ENCODE peak calls at places on chromosomes 16 and 17, in nine cellular contexts. L is HCT116, M is K562, X is IMR-90, B is transverse colon, T is adrenal gland, Q is tibial nerve, P is prostate gland, G is uterus. V is an unnamed sample.
A peak's percentile ranks its signal among the peaks of the same experiment; 100 is the strongest.

GRCh38 chr16:391885-392335 is 5.1 kb upstream of the NME4 start:
- DNase-seq in M (peak; percentile 73), P (no peak), X (peak; percentile 83), G (peak; percentile 58), Q (no peak), T (peak; percentile 68), L (no peak), B (peak; percentile 65), V (peak; percentile 88)

GRCh38 chr16:74862743-74863244 is 88.2 kb upstream of the FA2H start:
- DNase-seq in M (peak; percentile 64), P (peak; percentile 7), T (no peak), B (no peak), X (peak; percentile 47), Q (no peak), L (peak; percentile 46), G (no peak), V (no peak)

GRCh38 chr17:44083250-44083849 is 12.8 kb downstream of the G6PC3 start:
- DNase-seq in T (no peak), B (no peak), M (peak; percentile 44), X (no peak), L (peak; percentile 57), Q (no peak), P (no peak), G (no peak), V (no peak)

GRCh38 chr17:50693041-50693682 is 14.6 kb downstream of the ANKRD40 start:
- DNase-seq in P (no peak), G (no peak), T (no peak), Q (no peak), L (no peak), B (no peak), X (peak; percentile 70), M (no peak), V (no peak)

GRCh38 chr16:14300631-14301149 is 229.6 kb downstream of the MRTFB start:
- DNase-seq in L (peak; percentile 71), P (peak; percentile 74), Q (peak; percentile 68), X (peak; percentile 85), M (peak; percentile 64), G (peak; percentile 63), T (peak; percentile 85), B (peak; percentile 69), V (peak; percentile 79)

GRCh38 chr16:12539185-12539929 is 264.3 kb downstream of the CPPED1 start:
- DNase-seq in M (no peak), L (no peak), X (peak; percentile 80), P (no peak), G (no peak), Q (no peak), B (peak; percentile 17), T (no peak), V (no peak)

GRCh38 chr17:10294162-10294561 is 78.6 kb downstream of the MYH13 start:
- DNase-seq in T (no peak), B (no peak), M (no peak), L (no peak), X (no peak), G (no peak), Q (no peak), P (no peak), V (no peak)

GRCh38 chr16:86611517-86611840 is 33.1 kb downstream of the FOXL1 start:
- DNase-seq in B (no peak), L (no peak), G (peak; percentile 36), X (peak; percentile 90), T (peak; percentile 28), P (no peak), Q (no peak), M (no peak), V (no peak)

GRCh38 chr17:5786510-5786875 is 202.2 kb upstream of the NLRP1 start:
- DNase-seq in L (no peak), G (no peak), T (no peak), X (no peak), Q (no peak), P (no peak), M (no peak), B (no peak), V (no peak)

GRCh38 chr17:5785867-5786509 is 201.7 kb upstream of the NLRP1 start:
- DNase-seq in G (no peak), X (peak; percentile 91), T (no peak), M (no peak), L (no peak), B (no peak), P (no peak), Q (no peak), V (no peak)

GRCh38 chr17:5788266-5788900 is 204.1 kb upstream of the NLRP1 start:
- DNase-seq in T (no peak), X (peak; percentile 75), B (no peak), M (no peak), G (no peak), P (no peak), Q (no peak), L (no peak), V (no peak)

GRCh38 chr17:5793157-5793556 is 208.8 kb upstream of the NLRP1 start:
- DNase-seq in G (no peak), P (no peak), M (no peak), L (no peak), X (no peak), Q (no peak), T (no peak), B (no peak), V (no peak)

DNA sequence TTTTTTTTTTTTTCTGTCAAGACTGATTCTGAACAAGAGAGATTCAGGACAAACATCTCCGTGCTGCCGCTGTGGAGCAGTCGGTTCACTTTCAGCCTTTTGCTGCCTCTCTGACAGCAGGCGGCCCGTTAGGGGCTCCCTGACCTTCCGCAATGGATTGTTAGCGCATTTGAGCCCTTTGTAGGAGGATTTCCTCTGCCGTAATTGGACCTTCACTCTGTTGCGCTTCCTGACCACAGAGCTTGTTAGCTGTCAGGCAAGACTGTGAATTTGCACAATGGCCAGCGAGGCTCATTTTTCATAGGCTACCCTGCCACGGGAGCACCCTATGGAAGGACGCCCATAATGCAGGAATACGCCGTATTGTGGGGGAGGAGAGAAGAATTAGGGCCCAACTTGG is 205.1 kb upstream of the NLRP1 start:
- DNase-seq in Q (no peak), P (no peak), L (no peak), G (no peak), M (no peak), T (no peak), X (no peak), B (no peak), V (no peak)
- TF ChIP-seq CTCF in Q (no peak), P (no peak), L (no peak), G (no peak), M (no peak), T (no peak), X (no peak), B (no peak), V (no peak)

GRCh38 chr17:83107656-83108048 is 28.2 kb downstream of the METRNL start:
- DNase-seq in L (no peak), M (no peak), G (no peak), Q (no peak), P (no peak), T (no peak), X (no peak), B (no peak), V (no peak)

GRCh38 chr17:83108709-83109108 is 29.3 kb downstream of the METRNL start:
- DNase-seq in B (no peak), P (no peak), T (no peak), Q (no peak), X (no peak), G (no peak), M (no peak), L (no peak), V (no peak)

GRCh38 chr17:83110755-83111154 is 31.3 kb downstream of the METRNL start:
- DNase-seq in M (no peak), B (no peak), Q (no peak), X (peak; percentile 46), T (no peak), G (no peak), P (no peak), L (no peak), V (no peak)

GRCh38 chr17:83109793-83110645 is 30.6 kb downstream of the METRNL start:
- DNase-seq in P (peak; percentile 89), G (peak; percentile 74), B (peak; percentile 87), X (peak; percentile 97), L (peak; percentile 76), M (no peak), Q (peak; percentile 93), T (peak; percentile 88), V (no peak)

DNA sequence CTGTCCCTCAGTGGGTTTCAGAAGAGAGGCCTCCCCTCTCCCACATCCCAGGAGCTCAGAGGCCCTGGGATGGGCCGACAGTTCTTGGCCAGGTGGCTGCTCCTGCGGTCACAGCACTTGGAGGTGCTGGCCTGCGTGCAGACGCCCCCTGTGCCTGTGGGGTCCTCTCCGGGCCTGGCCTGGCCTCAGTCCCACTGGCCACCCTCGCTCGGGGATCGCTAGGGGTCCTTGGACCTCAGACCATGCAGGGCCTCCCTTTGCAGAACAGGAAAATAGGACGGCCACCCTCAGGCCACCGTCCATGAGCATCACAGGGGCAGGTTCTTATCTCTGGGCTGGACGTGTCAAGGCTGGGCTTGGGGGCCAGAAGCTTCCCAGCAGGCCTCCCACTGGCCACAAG is 30.0 kb downstream of the METRNL start:
- DNase-seq in L (no peak), P (no peak), Q (no peak), X (no peak), G (no peak), M (no peak), T (no peak), B (no peak), V (no peak)
- H3K4me1 ChIP-seq in L (peaks cover 13% of the 10 kb centered on the region), P (peaks cover 5% of the 10 kb centered on the region), Q (peaks cover 31% of the 10 kb centered on the region), X (peaks cover 27% of the 10 kb centered on the region), G (peaks cover 12% of the 10 kb centered on the region), M (peaks cover 9% of the 10 kb centered on the region), T (no peaks in the 10 kb centered on the region), B (peaks cover 19% of the 10 kb centered on the region), V (peaks cover 26% of the 10 kb centered on the region)

DNA sequence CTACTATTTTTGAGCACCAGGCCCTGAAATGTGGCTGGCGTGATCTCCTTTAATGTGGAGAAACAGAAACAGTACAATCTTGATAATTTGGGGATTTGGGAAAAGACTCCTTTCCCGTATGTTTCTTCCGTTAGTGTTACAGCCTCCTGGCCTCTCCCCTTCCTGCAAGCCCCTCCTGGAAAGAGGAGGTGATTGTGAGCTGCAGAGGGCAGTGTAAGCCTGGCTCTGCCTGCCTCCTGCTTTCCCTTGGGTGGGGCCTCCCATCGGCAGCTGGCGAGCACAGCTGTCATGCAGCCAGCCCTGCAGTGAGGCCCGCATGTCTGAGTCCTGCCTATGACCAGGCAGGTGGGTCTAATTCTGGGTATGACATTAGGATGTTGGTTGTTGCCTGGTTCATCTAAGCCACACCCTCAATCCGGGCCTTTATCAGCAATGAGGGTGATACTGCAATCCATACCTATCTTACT is 48.7 kb upstream of the WSB1 start:
- DNase-seq in L (peak; percentile 69), B (peak; percentile 85), M (peak; percentile 90), Q (peak; percentile 67), T (peak; percentile 89), G (peak; percentile 87), P (peak; percentile 56), X (peak; percentile 89), V (peak; percentile 94)
- TF ChIP-seq POLR2A in L (no peak), B (no peak), M (no peak), Q (no peak), T (peak; percentile 16), G (no peak), P (no peak), X (no peak), V (no peak)

GRCh38 chr17:16325964-16326363 is 27.3 kb downstream of the CENPV start:
- DNase-seq in G (no peak), T (no peak), B (no peak), Q (no peak), X (no peak), P (no peak), M (no peak), L (no peak), V (no peak)

GRCh38 chr17:16327018-16327417 is 26.3 kb downstream of the CENPV start:
- DNase-seq in X (no peak), G (no peak), L (no peak), Q (no peak), B (no peak), M (no peak), P (no peak), T (no peak), V (no peak)

GRCh38 chr17:16328997-16329396 is 24.3 kb downstream of the CENPV start:
- DNase-seq in B (no peak), M (no peak), Q (no peak), X (no peak), P (no peak), T (no peak), G (no peak), L (no peak), V (no peak)
- TF ChIP-seq CTCF in B (no peak), M (no peak), Q (no peak), X (no peak), P (no peak), T (no peak), G (no peak), L (peak; percentile 41), V (no peak)

V was measured in spleen.